ENCODE peak calls at places on chromosomes 2 and 18, in seven cellular contexts. Z is upper lobe of right lung; N is mammary epithelial cell; S is CD8-positive, alpha-beta T cell; P is spleen; T is endodermal cell; B is cardiac muscle cell. H is an unnamed sample.

GRCh38 chr2:216775043-216775453 is 79.7 kb upstream of the IGFBP5 start:
- DNase-seq in Z (no peak), N (peak; percentile 93), S (no peak), P (no peak), T (no peak), B (peak; percentile 84), H (peak; percentile 88)

GRCh38 chr2:208210688-208211451 is 21.0 kb upstream of the C2orf80 start:
- DNase-seq in Z (no peak), N (no peak), S (no peak), P (no peak), T (no peak), B (no peak), H (no peak)

GRCh38 chr2:215653344-215654015 is 217.6 kb upstream of the FN1 start:
- DNase-seq in Z (no peak), N (no peak), S (no peak), P (no peak), T (no peak), B (peak; percentile 49), H (no peak)

GRCh38 chr18:75066223-75066622 is 142.7 kb downstream of the PTGR3 start:
- DNase-seq in Z (peak; percentile 7), N (no peak), S (no peak), P (no peak), T (no peak), B (no peak), H (no peak)

GRCh38 chr18:61651880-61652268 is 240.9 kb downstream of the RNF152 start:
- DNase-seq in Z (no peak), N (no peak), S (no peak), P (no peak), T (no peak), B (no peak), H (no peak)

GRCh38 chr18:58392336-58393000 is 236.4 kb downstream of the ALPK2 start:
- DNase-seq in Z (no peak), N (no peak), S (no peak), P (no peak), T (peak; percentile 38), B (peak; percentile 74), H (no peak)

GRCh38 chr2:39838589-39838988 is 59.5 kb upstream of the THUMPD2 start:
- DNase-seq in Z (no peak), N (no peak), S (no peak), P (no peak), T (peak; percentile 41), B (no peak), H (no peak)

GRCh38 chr2:159855153-159856140 is 57.4 kb upstream of the CD302 start:
- DNase-seq in Z (no peak), N (peak; percentile 2), S (no peak), P (peak; percentile 75), T (no peak), B (peak; percentile 71), H (no peak)

GRCh38 chr2:170339324-170339723 is 161.4 kb downstream of the MYO3B start:
- DNase-seq in Z (no peak), N (no peak), S (no peak), P (no peak), T (no peak), B (no peak), H (peak; percentile 17)

GRCh38 chr18:49920731-49921130 is 107.4 kb upstream of the ACAA2 start:
- DNase-seq in Z (no peak), N (peak; percentile 33), S (no peak), P (no peak), T (no peak), B (no peak), H (no peak)

GRCh38 chr2:234363011-234363487 is 133.8 kb downstream of the ARL4C start:
- DNase-seq in Z (no peak), N (no peak), S (no peak), P (no peak), T (peak; percentile 95), B (peak; percentile 3), H (no peak)

GRCh38 chr2:171741189-171741588 is 53.9 kb downstream of the DYNC1I2 start:
- DNase-seq in Z (no peak), N (peak; percentile 18), S (no peak), P (no peak), T (no peak), B (peak; percentile 5), H (no peak)

GRCh38 chr2:85161626-85161960 is 28.4 kb downstream of the TCF7L1 start:
- DNase-seq in Z (no peak), N (no peak), S (no peak), P (no peak), T (no peak), B (no peak), H (no peak)

GRCh38 chr2:157611726-157612125 is 16.9 kb downstream of the ACVR1C start:
- DNase-seq in Z (no peak), N (no peak), S (no peak), P (no peak), T (no peak), B (no peak), H (no peak)

GRCh38 chr18:62809900-62810299 is 94.6 kb downstream of the PHLPP1 start:
- DNase-seq in Z (no peak), N (no peak), S (no peak), P (no peak), T (no peak), B (no peak), H (no peak)

GRCh38 chr18:25814841-25815458 is 275.5 kb downstream of the SS18 start:
- DNase-seq in Z (no peak), N (no peak), S (no peak), P (no peak), T (no peak), B (no peak), H (no peak)

GRCh38 chr2:151410485-151410833 is 757 bp downstream of the RIF1 start:
- DNase-seq in Z (no peak), N (peak; percentile 57), S (peak; percentile 61), P (no peak), T (peak; percentile 77), B (peak; percentile 16), H (peak; percentile 44)

GRCh38 chr2:196635156-196635555 is 4.4 kb upstream of the CCDC150 start:
- DNase-seq in Z (no peak), N (no peak), S (no peak), P (no peak), T (no peak), B (peak; percentile 2), H (no peak)

DNA sequence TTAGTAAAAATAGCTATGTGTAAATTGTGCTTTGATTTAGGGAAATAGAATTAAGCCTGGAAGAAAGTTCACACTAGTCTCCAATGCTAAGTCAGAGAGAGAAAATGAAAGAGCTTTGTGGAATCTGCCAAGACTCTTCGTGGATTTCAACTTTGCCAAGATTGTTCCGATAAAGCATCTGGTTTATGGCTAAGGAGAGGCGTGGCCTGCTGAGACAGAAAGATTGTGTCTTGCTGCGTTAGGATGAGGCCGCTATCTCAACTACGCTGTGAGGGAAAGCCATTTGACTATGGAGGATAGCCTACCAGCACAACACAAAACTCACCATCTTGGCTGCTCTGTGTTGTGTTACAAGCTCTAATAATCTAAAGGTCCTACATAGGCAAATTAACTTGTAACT is 60.2 kb upstream of the SLC16A14 start:
- DNase-seq in Z (no peak), N (no peak), S (no peak), P (no peak), T (no peak), B (peak; percentile 36), H (no peak)
- H3K4me3 ChIP-seq in Z (no peak overlapping the region), N (no peak overlapping the region), S (no peak overlapping the region), P (no peak overlapping the region), T (no peak overlapping the region), B (no peak overlapping the region), H (no peak overlapping the region)

DNA sequence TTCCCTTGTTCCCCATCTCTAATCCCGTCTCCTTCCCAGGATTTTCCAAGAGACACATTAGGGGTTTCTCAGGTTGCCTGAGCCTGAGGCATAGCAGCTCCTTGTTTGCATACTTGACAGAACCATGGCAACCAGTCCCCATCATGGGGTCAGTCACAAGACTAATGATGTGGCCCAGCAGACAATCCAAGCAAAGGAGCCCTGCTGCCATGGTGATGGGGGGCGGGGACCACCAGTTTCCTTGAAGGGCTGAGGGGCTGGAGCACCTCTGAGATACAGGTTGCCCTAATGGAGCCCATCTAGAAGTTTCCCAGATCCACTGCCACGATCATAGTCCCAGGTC is 18.4 kb upstream of the RESP18 start:
- DNase-seq in Z (no peak), N (no peak), S (no peak), P (no peak), T (peak; percentile 76), B (no peak), H (no peak)
- H3K27me3 ChIP-seq in Z (peaks cover 9% of the 10 kb centered on the region), N (no peaks in the 10 kb centered on the region), S (no peaks in the 10 kb centered on the region), P (no peaks in the 10 kb centered on the region), T (peaks cover 40% of the 10 kb centered on the region), B (peaks cover 28% of the 10 kb centered on the region), H (no peaks in the 10 kb centered on the region)

GRCh38 chr2:113240915-113241911 is 37.5 kb downstream of the PAX8 start:
- DNase-seq in Z (peak; percentile 76), N (peak; percentile 100), S (no peak), P (no peak), T (no peak), B (peak; percentile 94), H (no peak)
- H3K4me3 ChIP-seq in Z (no peak overlapping the region), N (no peak overlapping the region), S (no peak overlapping the region), P (no peak overlapping the region), T (no peak overlapping the region), B (no peak overlapping the region), H (no peak overlapping the region)

GRCh38 chr2:240818293-240818542 is 1.8 kb downstream of the KIF1A start:
- DNase-seq in Z (no peak), N (no peak), S (no peak), P (peak; percentile 50), T (no peak), B (no peak), H (no peak)

GRCh38 chr2:240820014-240820606 is at the start of gene KIF1A:
- DNase-seq in Z (no peak), N (no peak), S (no peak), P (peak; percentile 44), T (peak; percentile 91), B (no peak), H (peak; percentile 94)

GRCh38 chr2:240818543-240819403 is 1.2 kb downstream of the KIF1A start:
- DNase-seq in Z (no peak), N (no peak), S (no peak), P (peak; percentile 67), T (peak; percentile 82), B (no peak), H (peak; percentile 50)

GRCh38 chr2:240820607-240821428 is 799 bp upstream of the KIF1A start:
- DNase-seq in Z (no peak), N (no peak), S (no peak), P (peak; percentile 64), T (peak; percentile 88), B (no peak), H (peak; percentile 87)

GRCh38 chr2:240819404-240820013 is 510 bp downstream of the KIF1A start:
- DNase-seq in Z (no peak), N (no peak), S (no peak), P (no peak), T (peak; percentile 78), B (no peak), H (peak; percentile 42)
- H3K27me3 ChIP-seq in Z (peaks cover 70% of the 10 kb centered on the region), N (peaks cover 32% of the 10 kb centered on the region), S (peaks cover 20% of the 10 kb centered on the region), P (peaks cover 62% of the 10 kb centered on the region), T (peaks cover 48% of the 10 kb centered on the region), B (peaks cover 84% of the 10 kb centered on the region), H (no peaks in the 10 kb centered on the region)

DNA sequence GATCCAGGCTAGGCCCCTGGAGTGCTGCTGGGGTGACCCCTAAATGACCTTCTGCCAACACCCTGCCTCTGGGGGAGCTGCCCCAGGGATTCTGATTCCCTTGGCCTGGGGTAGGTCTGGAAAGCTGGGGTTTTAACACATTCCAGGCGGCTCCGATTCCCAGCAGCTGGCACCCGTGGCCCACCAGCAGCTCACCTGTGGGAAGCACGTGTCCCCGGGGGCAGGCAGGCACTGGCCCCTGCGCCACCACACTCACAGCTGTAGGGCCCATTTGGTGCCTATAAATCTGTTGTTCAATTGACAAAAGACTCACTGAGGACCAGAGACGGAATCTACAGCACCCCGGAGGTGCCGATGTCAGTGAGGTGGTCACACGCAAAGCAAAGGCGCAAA is 4.1 kb upstream of the KLHL30 start:
- DNase-seq in Z (no peak), N (no peak), S (no peak), P (peak; percentile 45), T (no peak), B (no peak), H (no peak)
- H3K4me3 ChIP-seq in Z (no peak overlapping the region), N (no peak overlapping the region), S (no peak overlapping the region), P (no peak overlapping the region), T (no peak overlapping the region), B (no peak overlapping the region), H (no peak overlapping the region)

H was measured in WERI-Rb-1.